ENCODE peak calls at places on chromosome 12, in five cellular contexts. K, Q, P, M and J are unnamed samples.

GRCh38 chr12:114685320-114685781 is 1.4 kb upstream of the TBX3 start:
- DNase-seq in K (no peak), Q (no peak), P (no peak), M (no peak), J (no peak)

GRCh38 chr12:98951401-98951800 is 306.3 kb downstream of the APAF1 start:
- DNase-seq in K (no peak), Q (no peak), P (no peak), M (no peak), J (no peak)

GRCh38 chr12:69240625-69240984 is 1.2 kb downstream of the CPSF6 start:
- DNase-seq in K (peak; percentile 21), Q (no peak), P (no peak), M (no peak), J (no peak)

GRCh38 chr12:105574056-105574715 is 243.7 kb downstream of the C12orf75 start:
- DNase-seq in K (no peak), Q (no peak), P (no peak), M (no peak), J (no peak)

GRCh38 chr12:3202734-3203446 is 125.7 kb downstream of the TSPAN9 start:
- DNase-seq in K (peak; percentile 75), Q (peak; percentile 51), P (no peak), M (no peak), J (peak; percentile 81)

GRCh38 chr12:75635606-75636444 is 124.4 kb upstream of the KRR1 start:
- DNase-seq in K (peak; percentile 22), Q (no peak), P (no peak), M (no peak), J (no peak)

GRCh38 chr12:56071648-56072047 is 8.3 kb upstream of the ERBB3 start:
- DNase-seq in K (no peak), Q (no peak), P (no peak), M (no peak), J (no peak)

GRCh38 chr12:29762637-29763300 is 21.0 kb downstream of the TMTC1 start:
- DNase-seq in K (no peak), Q (no peak), P (no peak), M (no peak), J (no peak)

GRCh38 chr12:48758186-48758585 is 30.7 kb downstream of the ADCY6 start:
- DNase-seq in K (no peak), Q (no peak), P (no peak), M (no peak), J (no peak)

GRCh38 chr12:39319180-39319579 is 123.7 kb downstream of the KIF21A start:
- DNase-seq in K (no peak), Q (peak; percentile 4), P (no peak), M (no peak), J (no peak)

GRCh38 chr12:113161415-113162016 is 12.0 kb downstream of the CFAP73 start:
- DNase-seq in K (peak; percentile 56), Q (peak; percentile 39), P (no peak), M (no peak), J (no peak)

GRCh38 chr12:105467710-105468366 is 137.3 kb downstream of the C12orf75 start:
- DNase-seq in K (no peak), Q (no peak), P (no peak), M (no peak), J (no peak)

GRCh38 chr12:8796831-8797626 is 25.4 kb upstream of the A2ML1 start:
- DNase-seq in K (no peak), Q (no peak), P (no peak), M (no peak), J (no peak)

GRCh38 chr12:86158956-86159355 is 97.2 kb downstream of the MGAT4C start:
- DNase-seq in K (no peak), Q (no peak), P (no peak), M (no peak), J (no peak)

GRCh38 chr12:62438098-62438692 is 28.4 kb upstream of the MON2 start:
- DNase-seq in K (peak; percentile 51), Q (peak; percentile 23), P (peak; percentile 32), M (no peak), J (peak; percentile 61)

GRCh38 chr12:69822205-69822860 is 2.7 kb upstream of the MYRFL start:
- DNase-seq in K (no peak), Q (no peak), P (no peak), M (no peak), J (no peak)

GRCh38 chr12:70487440-70487839 is 121.3 kb downstream of the KCNMB4 start:
- DNase-seq in K (no peak), Q (no peak), P (no peak), M (no peak), J (no peak)

GRCh38 chr12:111757361-111758119 is 9.2 kb upstream of the ALDH2 start:
- DNase-seq in K (peak; percentile 62), Q (no peak), P (no peak), M (peak; percentile 82), J (peak; percentile 71)

GRCh38 chr12:69290545-69291277 is 51.3 kb downstream of the CPSF6 start:
- DNase-seq in K (peak; percentile 73), Q (peak; percentile 80), P (peak; percentile 16), M (no peak), J (peak; percentile 85)

GRCh38 chr12:31895449-31896150 is 63.6 kb upstream of the RESF1 start:
- DNase-seq in K (no peak), Q (no peak), P (no peak), M (no peak), J (no peak)

GRCh38 chr12:50017047-50017446 is 8.2 kb downstream of the RACGAP1 start:
- DNase-seq in K (no peak), Q (no peak), P (peak; percentile 67), M (no peak), J (peak; percentile 79)

GRCh38 chr12:56839489-56840442 is 76.6 kb downstream of the HSD17B6 start:
- DNase-seq in K (peak; percentile 41), Q (no peak), P (no peak), M (no peak), J (peak; percentile 63)

GRCh38 chr12:3034067-3034750 is 43.0 kb upstream of the TSPAN9 start:
- DNase-seq in K (peak; percentile 82), Q (peak; percentile 61), P (peak; percentile 23), M (no peak), J (peak; percentile 76)

GRCh38 chr12:124310178-124310577 is 15.3 kb downstream of the RFLNA start:
- DNase-seq in K (no peak), Q (no peak), P (no peak), M (peak; percentile 19), J (no peak)

GRCh38 chr12:6090786-6091185 is 33.7 kb downstream of the VWF start:
- DNase-seq in K (no peak), Q (no peak), P (no peak), M (no peak), J (peak; percentile 55)

GRCh38 chr12:130948136-130948535 is 5.6 kb upstream of the ADGRD1 start:
- DNase-seq in K (no peak), Q (no peak), P (no peak), M (no peak), J (no peak)

GRCh38 chr12:121792607-121793500 is 634 bp downstream of the RHOF start:
- DNase-seq in K (peak; percentile 74), Q (no peak), P (no peak), M (peak; percentile 89), J (peak; percentile 65)

GRCh38 chr12:50505386-50505827 is 622 bp downstream of the DIP2B start:
- DNase-seq in K (peak; percentile 33), Q (no peak), P (no peak), M (peak; percentile 81), J (peak; percentile 72)

GRCh38 chr12:112862570-112863137 is 44.1 kb upstream of the OAS1 start:
- DNase-seq in K (no peak), Q (no peak), P (no peak), M (no peak), J (no peak)

GRCh38 chr12:6268484-6269157 is 41.9 kb upstream of the PLEKHG6 start:
- DNase-seq in K (no peak), Q (no peak), P (no peak), M (no peak), J (no peak)

GRCh38 chr12:89349814-89350213 is 2.5 kb downstream of the DUSP6 start:
- DNase-seq in K (no peak), Q (no peak), P (no peak), M (no peak), J (no peak)

GRCh38 chr12:46965137-46965536 is 114.3 kb upstream of the PCED1B start:
- DNase-seq in K (no peak), Q (no peak), P (no peak), M (no peak), J (no peak)

GRCh38 chr12:57618966-57619433 is 7.8 kb downstream of the ARHGEF25 start:
- DNase-seq in K (no peak), Q (no peak), P (no peak), M (no peak), J (no peak)

GRCh38 chr12:591167-591570 is 72.1 kb downstream of the NINJ2 start:
- DNase-seq in K (no peak), Q (no peak), P (no peak), M (no peak), J (no peak)

GRCh38 chr12:119715268-119715620 is 47.3 kb downstream of the PRKAB1 start:
- DNase-seq in K (no peak), Q (no peak), P (no peak), M (no peak), J (no peak)

GRCh38 chr12:5076761-5077160 is 33.1 kb downstream of the KCNA5 start:
- DNase-seq in K (no peak), Q (no peak), P (no peak), M (no peak), J (no peak)

GRCh38 chr12:5723711-5724252 is 221.3 kb downstream of the ANO2 start:
- DNase-seq in K (no peak), Q (no peak), P (no peak), M (no peak), J (no peak)